ENCODE peak calls at places on chromosomes 2 and 18, in five cellular contexts. One of them, this sample, is unnamed.

GRCh38 chr18:44654555-44654954 is 26.1 kb upstream of the SETBP1 start:
- DNase-seq in NCI-H1092: no peak
- DNase-seq in naive thymus-derived CD8-positive, alpha-beta T cell: no peak
- DNase-seq in Peyer's patch: no peak
- DNase-seq in NCI-H1436 treated with DMSO at 0.1 percent for 48 hours: no peak
- DNase-seq in this sample: no peak

GRCh38 chr2:68412127-68412819 is 47.2 kb downstream of the PLEK start:
- DNase-seq in NCI-H1092: no peak
- DNase-seq in naive thymus-derived CD8-positive, alpha-beta T cell: no peak
- DNase-seq in Peyer's patch: no peak
- DNase-seq in NCI-H1436 treated with DMSO at 0.1 percent for 48 hours: no peak
- DNase-seq in this sample: no peak

GRCh38 chr2:219173176-219173575 is 3.3 kb upstream of the SLC23A3 start:
- DNase-seq in NCI-H1092: no peak
- DNase-seq in naive thymus-derived CD8-positive, alpha-beta T cell: no peak
- DNase-seq in Peyer's patch: no peak
- DNase-seq in NCI-H1436 treated with DMSO at 0.1 percent for 48 hours: no peak
- DNase-seq in this sample: no peak

GRCh38 chr2:2850218-2850850 is 519.3 kb upstream of the MYT1L start:
- DNase-seq in NCI-H1092: peak; percentile 25
- DNase-seq in naive thymus-derived CD8-positive, alpha-beta T cell: no peak
- DNase-seq in Peyer's patch: no peak
- DNase-seq in NCI-H1436 treated with DMSO at 0.1 percent for 48 hours: no peak
- DNase-seq in this sample: no peak

GRCh38 chr2:155377931-155378444 is 679.5 kb downstream of the KCNJ3 start:
- DNase-seq in NCI-H1092: no peak
- DNase-seq in naive thymus-derived CD8-positive, alpha-beta T cell: no peak
- DNase-seq in Peyer's patch: no peak
- DNase-seq in NCI-H1436 treated with DMSO at 0.1 percent for 48 hours: no peak
- DNase-seq in this sample: no peak

GRCh38 chr2:9770308-9771100 is 72.8 kb upstream of the TAF1B start:
- DNase-seq in NCI-H1092: peak; percentile 31
- DNase-seq in naive thymus-derived CD8-positive, alpha-beta T cell: peak; percentile 19
- DNase-seq in Peyer's patch: peak; percentile 68
- DNase-seq in NCI-H1436 treated with DMSO at 0.1 percent for 48 hours: peak; percentile 15
- DNase-seq in this sample: peak; percentile 30

GRCh38 chr18:55422456-55423185 is 165.4 kb downstream of the TCF4 start:
- DNase-seq in NCI-H1092: no peak
- DNase-seq in naive thymus-derived CD8-positive, alpha-beta T cell: no peak
- DNase-seq in Peyer's patch: no peak
- DNase-seq in NCI-H1436 treated with DMSO at 0.1 percent for 48 hours: no peak
- DNase-seq in this sample: peak; percentile 72

GRCh38 chr2:63344575-63345284 is 243.5 kb downstream of the WDPCP start:
- DNase-seq in NCI-H1092: no peak
- DNase-seq in naive thymus-derived CD8-positive, alpha-beta T cell: no peak
- DNase-seq in Peyer's patch: no peak
- DNase-seq in NCI-H1436 treated with DMSO at 0.1 percent for 48 hours: no peak
- DNase-seq in this sample: no peak

GRCh38 chr2:61135510-61135909 is 26.5 kb upstream of the C2orf74 start:
- DNase-seq in NCI-H1092: no peak
- DNase-seq in naive thymus-derived CD8-positive, alpha-beta T cell: no peak
- DNase-seq in Peyer's patch: no peak
- DNase-seq in NCI-H1436 treated with DMSO at 0.1 percent for 48 hours: no peak
- DNase-seq in this sample: peak; percentile 1

GRCh38 chr2:219688560-219689445 is 61.4 kb downstream of the SLC4A3 start:
- DNase-seq in NCI-H1092: no peak
- DNase-seq in naive thymus-derived CD8-positive, alpha-beta T cell: no peak
- DNase-seq in Peyer's patch: no peak
- DNase-seq in NCI-H1436 treated with DMSO at 0.1 percent for 48 hours: no peak
- DNase-seq in this sample: no peak

GRCh38 chr2:219965287-219965870 is 337.9 kb downstream of the SLC4A3 start:
- DNase-seq in NCI-H1092: no peak
- DNase-seq in naive thymus-derived CD8-positive, alpha-beta T cell: no peak
- DNase-seq in Peyer's patch: no peak
- DNase-seq in NCI-H1436 treated with DMSO at 0.1 percent for 48 hours: no peak
- DNase-seq in this sample: no peak

GRCh38 chr2:179261161-179261825 is 3.3 kb downstream of the SESTD1 start:
- DNase-seq in NCI-H1092: no peak
- DNase-seq in naive thymus-derived CD8-positive, alpha-beta T cell: no peak
- DNase-seq in Peyer's patch: no peak
- DNase-seq in NCI-H1436 treated with DMSO at 0.1 percent for 48 hours: no peak
- DNase-seq in this sample: no peak

GRCh38 chr18:32424696-32425095 is 46.0 kb downstream of the GAREM1 start:
- DNase-seq in NCI-H1092: no peak
- DNase-seq in naive thymus-derived CD8-positive, alpha-beta T cell: no peak
- DNase-seq in Peyer's patch: no peak
- DNase-seq in NCI-H1436 treated with DMSO at 0.1 percent for 48 hours: no peak
- DNase-seq in this sample: no peak

GRCh38 chr2:205496777-205497176 is 185.5 kb upstream of the NRP2 start:
- DNase-seq in NCI-H1092: no peak
- DNase-seq in naive thymus-derived CD8-positive, alpha-beta T cell: no peak
- DNase-seq in Peyer's patch: no peak
- DNase-seq in NCI-H1436 treated with DMSO at 0.1 percent for 48 hours: no peak
- DNase-seq in this sample: no peak

GRCh38 chr2:27903649-27904544 is 13.4 kb downstream of the BABAM2 start:
- DNase-seq in NCI-H1092: no peak
- DNase-seq in naive thymus-derived CD8-positive, alpha-beta T cell: no peak
- DNase-seq in Peyer's patch: no peak
- DNase-seq in NCI-H1436 treated with DMSO at 0.1 percent for 48 hours: no peak
- DNase-seq in this sample: no peak

GRCh38 chr2:72210470-72210869 is 62.8 kb upstream of the CYP26B1 start:
- DNase-seq in NCI-H1092: no peak
- DNase-seq in naive thymus-derived CD8-positive, alpha-beta T cell: no peak
- DNase-seq in Peyer's patch: no peak
- DNase-seq in NCI-H1436 treated with DMSO at 0.1 percent for 48 hours: no peak
- DNase-seq in this sample: no peak

GRCh38 chr2:136844546-136844945 is 79.2 kb downstream of the THSD7B start:
- DNase-seq in NCI-H1092: no peak
- DNase-seq in naive thymus-derived CD8-positive, alpha-beta T cell: no peak
- DNase-seq in Peyer's patch: no peak
- DNase-seq in NCI-H1436 treated with DMSO at 0.1 percent for 48 hours: no peak
- DNase-seq in this sample: no peak

GRCh38 chr2:119517433-119517832 is 6.8 kb downstream of the SCTR start:
- DNase-seq in NCI-H1092: peak; percentile 16
- DNase-seq in naive thymus-derived CD8-positive, alpha-beta T cell: no peak
- DNase-seq in Peyer's patch: peak; percentile 82
- DNase-seq in NCI-H1436 treated with DMSO at 0.1 percent for 48 hours: no peak
- DNase-seq in this sample: peak; percentile 51

GRCh38 chr18:56158676-56159075 is 479.7 kb downstream of the TXNL1 start:
- DNase-seq in NCI-H1092: no peak
- DNase-seq in naive thymus-derived CD8-positive, alpha-beta T cell: no peak
- DNase-seq in Peyer's patch: no peak
- DNase-seq in NCI-H1436 treated with DMSO at 0.1 percent for 48 hours: no peak
- DNase-seq in this sample: no peak

GRCh38 chr2:62202019-62202722 is 6.3 kb downstream of the B3GNT2 start:
- DNase-seq in NCI-H1092: no peak
- DNase-seq in naive thymus-derived CD8-positive, alpha-beta T cell: no peak
- DNase-seq in Peyer's patch: no peak
- DNase-seq in NCI-H1436 treated with DMSO at 0.1 percent for 48 hours: no peak
- DNase-seq in this sample: no peak

GRCh38 chr2:104849618-104850097 is 4.3 kb upstream of the POU3F3 start:
- DNase-seq in NCI-H1092: peak; percentile 32
- DNase-seq in naive thymus-derived CD8-positive, alpha-beta T cell: peak; percentile 45
- DNase-seq in Peyer's patch: peak; percentile 71
- DNase-seq in NCI-H1436 treated with DMSO at 0.1 percent for 48 hours: no peak
- DNase-seq in this sample: peak; percentile 65

GRCh38 chr2:50491541-50492114 is 540.3 kb downstream of the NRXN1 start:
- DNase-seq in NCI-H1092: no peak
- DNase-seq in naive thymus-derived CD8-positive, alpha-beta T cell: no peak
- DNase-seq in Peyer's patch: no peak
- DNase-seq in NCI-H1436 treated with DMSO at 0.1 percent for 48 hours: peak; percentile 9
- DNase-seq in this sample: peak; percentile 5

GRCh38 chr2:187364696-187365095 is 83.4 kb downstream of the CALCRL start:
- DNase-seq in NCI-H1092: no peak
- DNase-seq in naive thymus-derived CD8-positive, alpha-beta T cell: no peak
- DNase-seq in Peyer's patch: no peak
- DNase-seq in NCI-H1436 treated with DMSO at 0.1 percent for 48 hours: no peak
- DNase-seq in this sample: no peak

GRCh38 chr2:217643814-217644301 is 358.9 kb downstream of the TNS1 start:
- DNase-seq in NCI-H1092: no peak
- DNase-seq in naive thymus-derived CD8-positive, alpha-beta T cell: no peak
- DNase-seq in Peyer's patch: no peak
- DNase-seq in NCI-H1436 treated with DMSO at 0.1 percent for 48 hours: no peak
- DNase-seq in this sample: no peak

GRCh38 chr2:207531024-207531411 is 1.3 kb downstream of the CREB1 start:
- DNase-seq in NCI-H1092: no peak
- DNase-seq in naive thymus-derived CD8-positive, alpha-beta T cell: no peak
- DNase-seq in Peyer's patch: no peak
- DNase-seq in NCI-H1436 treated with DMSO at 0.1 percent for 48 hours: no peak
- DNase-seq in this sample: no peak

GRCh38 chr2:81645750-81646301 is 1341.3 kb upstream of the LRRTM1 start:
- DNase-seq in NCI-H1092: no peak
- DNase-seq in naive thymus-derived CD8-positive, alpha-beta T cell: no peak
- DNase-seq in Peyer's patch: no peak
- DNase-seq in NCI-H1436 treated with DMSO at 0.1 percent for 48 hours: no peak
- DNase-seq in this sample: no peak

GRCh38 chr2:230664128-230664527 is 48.5 kb upstream of the CAB39 start:
- DNase-seq in NCI-H1092: peak; percentile 10
- DNase-seq in naive thymus-derived CD8-positive, alpha-beta T cell: no peak
- DNase-seq in Peyer's patch: no peak
- DNase-seq in NCI-H1436 treated with DMSO at 0.1 percent for 48 hours: no peak
- DNase-seq in this sample: no peak

GRCh38 chr2:29009711-29010677 is 28.9 kb downstream of the TOGARAM2 start:
- DNase-seq in NCI-H1092: no peak
- DNase-seq in naive thymus-derived CD8-positive, alpha-beta T cell: peak; percentile 57
- DNase-seq in Peyer's patch: no peak
- DNase-seq in NCI-H1436 treated with DMSO at 0.1 percent for 48 hours: no peak
- DNase-seq in this sample: no peak

GRCh38 chr18:27704721-27705361 is 472.1 kb downstream of the CDH2 start:
- DNase-seq in NCI-H1092: no peak
- DNase-seq in naive thymus-derived CD8-positive, alpha-beta T cell: no peak
- DNase-seq in Peyer's patch: no peak
- DNase-seq in NCI-H1436 treated with DMSO at 0.1 percent for 48 hours: no peak
- DNase-seq in this sample: no peak

GRCh38 chr2:200356794-200357472 is 50.4 kb downstream of the SPATS2L start:
- DNase-seq in NCI-H1092: no peak
- DNase-seq in naive thymus-derived CD8-positive, alpha-beta T cell: no peak
- DNase-seq in Peyer's patch: no peak
- DNase-seq in NCI-H1436 treated with DMSO at 0.1 percent for 48 hours: no peak
- DNase-seq in this sample: no peak

GRCh38 chr2:186605041-186605440 is 15.2 kb downstream of the ITGAV start:
- DNase-seq in NCI-H1092: no peak
- DNase-seq in naive thymus-derived CD8-positive, alpha-beta T cell: no peak
- DNase-seq in Peyer's patch: no peak
- DNase-seq in NCI-H1436 treated with DMSO at 0.1 percent for 48 hours: no peak
- DNase-seq in this sample: no peak

GRCh38 chr2:120817136-120817955 is 81.7 kb downstream of the GLI2 start:
- DNase-seq in NCI-H1092: no peak
- DNase-seq in naive thymus-derived CD8-positive, alpha-beta T cell: no peak
- DNase-seq in Peyer's patch: peak; percentile 19
- DNase-seq in NCI-H1436 treated with DMSO at 0.1 percent for 48 hours: no peak
- DNase-seq in this sample: no peak

GRCh38 chr2:183024701-183025100 is 13.6 kb downstream of the NCKAP1 start:
- DNase-seq in NCI-H1092: no peak
- DNase-seq in naive thymus-derived CD8-positive, alpha-beta T cell: no peak
- DNase-seq in Peyer's patch: no peak
- DNase-seq in NCI-H1436 treated with DMSO at 0.1 percent for 48 hours: no peak
- DNase-seq in this sample: no peak

GRCh38 chr18:32439241-32439640 is 31.4 kb downstream of the GAREM1 start:
- DNase-seq in NCI-H1092: no peak
- DNase-seq in naive thymus-derived CD8-positive, alpha-beta T cell: no peak
- DNase-seq in Peyer's patch: no peak
- DNase-seq in NCI-H1436 treated with DMSO at 0.1 percent for 48 hours: peak; percentile 37
- DNase-seq in this sample: no peak

This sample was measured in COR-L47.